ENCODE peak calls at places on chromosomes 4 and X, in six cellular contexts. H is memory B cell; F is pancreas; P is stimulated activated CD4-positive, alpha-beta T cell treated with anti-CD3 and anti-CD28 coated beads, Interleukin-15, amount 100 ng/mL, for 1 hour; I is activated T-cell treated with anti-CD3 and anti-CD28 coated beads for 48 hours; M is CD4-positive, alpha-beta T cell. E is an unnamed sample.
A peak's percentile ranks its signal among the peaks of the same experiment; 100 is the strongest.

GRCh38 chr4:159281781-159282180 is 178.9 kb downstream of the RAPGEF2 start:
- DNase-seq in H (no peak), F (no peak), P (no peak), I (no peak), M (no peak), E (no peak)

GRCh38 chrX:154417157-154417556 is 5.8 kb downstream of the TAFAZZIN start:
- DNase-seq in H (no peak), F (no peak), P (no peak), I (no peak), M (no peak), E (no peak)

GRCh38 chrX:8849945-8850344 is 48.8 kb upstream of the FAM9A start:
- DNase-seq in H (no peak), F (no peak), P (no peak), I (no peak), M (no peak), E (no peak)

GRCh38 chr4:184120549-184121127 is 97.0 kb downstream of the ENPP6 start:
- DNase-seq in H (no peak), F (no peak), P (no peak), I (no peak), M (no peak), E (no peak)

GRCh38 chrX:74523870-74524735 is 90.3 kb downstream of the RLIM start:
- DNase-seq in H (no peak), F (no peak), P (no peak), I (no peak), M (no peak), E (no peak)

GRCh38 chr4:185782523-185782922 is 29.5 kb downstream of the SORBS2 start:
- DNase-seq in H (no peak), F (no peak), P (no peak), I (no peak), M (no peak), E (no peak)

GRCh38 chr4:156939151-156939550 is 32.4 kb downstream of the PDGFC start:
- DNase-seq in H (no peak), F (no peak), P (no peak), I (no peak), M (no peak), E (no peak)

GRCh38 chr4:109801099-109801789 is 555 bp downstream of the CFI start:
- DNase-seq in H (no peak), F (no peak), P (no peak), I (no peak), M (no peak), E (no peak)

GRCh38 chrX:24424948-24425347 is 40.1 kb upstream of the PDK3 start:
- DNase-seq in H (no peak), F (no peak), P (no peak), I (no peak), M (no peak), E (no peak)

GRCh38 chr4:1400861-1401408 is 5.3 kb downstream of the NKX1-1 start:
- DNase-seq in H (no peak), F (peak; percentile 8), P (no peak), I (no peak), M (no peak), E (no peak)

GRCh38 chr4:99755223-99755944 is 61.2 kb upstream of the DAPP1 start:
- DNase-seq in H (no peak), F (no peak), P (no peak), I (no peak), M (no peak), E (no peak)

GRCh38 chr4:7992846-7993245 is 53.2 kb upstream of the AFAP1 start:
- DNase-seq in H (no peak), F (no peak), P (no peak), I (no peak), M (no peak), E (no peak)

GRCh38 chr4:89301003-89301402 is 6.6 kb downstream of the GPRIN3 start:
- DNase-seq in H (no peak), F (no peak), P (no peak), I (no peak), M (no peak), E (no peak)

GRCh38 chr4:56158483-56158882 is 209.7 kb downstream of the CEP135 start:
- DNase-seq in H (no peak), F (no peak), P (no peak), I (peak; percentile 1), M (no peak), E (no peak)

GRCh38 chrX:116232833-116233232 is 62.3 kb downstream of the AGTR2 start:
- DNase-seq in H (no peak), F (no peak), P (no peak), I (no peak), M (no peak), E (no peak)

GRCh38 chr4:52076731-52077130 is 25.6 kb downstream of the SPATA18 start:
- DNase-seq in H (no peak), F (no peak), P (no peak), I (no peak), M (no peak), E (no peak)

GRCh38 chrX:132435222-132435621 is 53.6 kb downstream of the MBNL3 start:
- DNase-seq in H (no peak), F (no peak), P (no peak), I (no peak), M (no peak), E (no peak)

GRCh38 chrX:11632732-11633131 is 33.0 kb downstream of the ARHGAP6 start:
- DNase-seq in H (no peak), F (no peak), P (no peak), I (no peak), M (no peak), E (no peak)

GRCh38 chr4:60013458-60013857 is 1186.7 kb upstream of the ADGRL3 start:
- DNase-seq in H (no peak), F (no peak), P (no peak), I (no peak), M (no peak), E (no peak)

GRCh38 chr4:92066485-92066884 is 237.3 kb upstream of the GRID2 start:
- DNase-seq in H (no peak), F (peak; percentile 43), P (no peak), I (no peak), M (no peak), E (no peak)

GRCh38 chrX:17692709-17693346 is 44.5 kb upstream of the SCML1 start:
- DNase-seq in H (no peak), F (no peak), P (no peak), I (no peak), M (no peak), E (no peak)

GRCh38 chrX:10099411-10099810 is 57.4 kb upstream of the CLCN4 start:
- DNase-seq in H (no peak), F (no peak), P (no peak), I (no peak), M (no peak), E (peak; percentile 29)

GRCh38 chr4:151358266-151358665 is 32.9 kb upstream of the SH3D19 start:
- DNase-seq in H (no peak), F (no peak), P (no peak), I (no peak), M (no peak), E (no peak)